ENCODE peak calls at places on chromosomes 5 and 9, in five cellular contexts. X is neural progenitor cell, B is astrocyte, V is GM12878, U is fibroblast of lung. A is an unnamed sample.

GRCh38 chr9:120978987-120979386 is 52.4 kb upstream of the TRAF1 start:
- DNase-seq in X (no peak), B (no peak), V (no peak), U (no peak), A (no peak)

GRCh38 chr9:120860083-120860482 is 16.9 kb downstream of the PHF19 start:
- DNase-seq in X (no peak), B (no peak), V (no peak), U (no peak), A (no peak)

GRCh38 chr9:129436751-129437625 is 183.9 kb downstream of the C9orf50 start:
- DNase-seq in X (peak), B (peak), V (no peak), U (peak), A (no peak)

GRCh38 chr5:91381774-91382492 is 1.2 kb downstream of the ARRDC3 start:
- DNase-seq in X (peak), B (peak), V (peak), U (peak), A (peak)

GRCh38 chr9:96874947-96875459 is 20.7 kb upstream of the ZNF782 start:
- DNase-seq in X (no peak), B (peak), V (peak), U (peak), A (no peak)

GRCh38 chr5:143781993-143782520 is 29.9 kb upstream of the HMHB1 start:
- DNase-seq in X (no peak), B (no peak), V (no peak), U (no peak), A (no peak)

GRCh38 chr9:83554278-83554677 is 16.1 kb upstream of the FRMD3 start:
- DNase-seq in X (no peak), B (no peak), V (no peak), U (no peak), A (no peak)

GRCh38 chr5:41339339-41339738 is 126.0 kb upstream of the C6 start:
- DNase-seq in X (no peak), B (no peak), V (no peak), U (no peak), A (no peak)

GRCh38 chr5:56190500-56190899 is 42.6 kb downstream of the ANKRD55 start:
- DNase-seq in X (no peak), B (peak), V (no peak), U (peak), A (no peak)

GRCh38 chr5:54861212-54861894 is 124.0 kb downstream of the ESM1 start:
- DNase-seq in X (no peak), B (peak), V (no peak), U (peak), A (no peak)

GRCh38 chr9:107809859-107810492 is 320.4 kb upstream of the KLF4 start:
- DNase-seq in X (no peak), B (peak), V (no peak), U (peak), A (no peak)

GRCh38 chr5:10705736-10706135 is 55.3 kb downstream of the DAP start:
- DNase-seq in X (no peak), B (peak), V (no peak), U (no peak), A (no peak)

GRCh38 chr9:134602547-134603362 is 38.8 kb upstream of the COL5A1 start:
- DNase-seq in X (no peak), B (peak), V (no peak), U (peak), A (no peak)

GRCh38 chr9:105329729-105330082 is 85.3 kb downstream of the SLC44A1 start:
- DNase-seq in X (no peak), B (no peak), V (no peak), U (peak), A (no peak)

GRCh38 chr9:133119039-133119438 is 2.0 kb downstream of the RALGDS start:
- DNase-seq in X (no peak), B (no peak), V (no peak), U (no peak), A (no peak)

GRCh38 chr9:15936316-15936869 is 383.6 kb downstream of the CCDC171 start:
- DNase-seq in X (no peak), B (peak), V (no peak), U (peak), A (no peak)

GRCh38 chr9:110371411-110372013 is 33.8 kb upstream of the TXNDC8 start:
- DNase-seq in X (no peak), B (peak), V (no peak), U (no peak), A (no peak)

GRCh38 chr5:137858954-137859353 is 8.7 kb upstream of the MYOT start:
- DNase-seq in X (no peak), B (no peak), V (no peak), U (no peak), A (no peak)

GRCh38 chr5:134462761-134463160 is 51.1 kb upstream of the CDKN2AIPNL start:
- DNase-seq in X (peak), B (no peak), V (no peak), U (no peak), A (no peak)

GRCh38 chr9:80881946-80882345 is 807.4 kb downstream of the TLE1 start:
- DNase-seq in X (peak), B (no peak), V (no peak), U (no peak), A (no peak)

GRCh38 chr5:66498791-66499207 is 97.4 kb upstream of the MAST4 start:
- DNase-seq in X (peak), B (peak), V (no peak), U (peak), A (no peak)

GRCh38 chr9:96487949-96488348 is 38.0 kb downstream of the HABP4 start:
- DNase-seq in X (no peak), B (no peak), V (no peak), U (peak), A (no peak)

GRCh38 chr5:68494771-68495170 is 279.2 kb downstream of the PIK3R1 start:
- DNase-seq in X (no peak), B (no peak), V (no peak), U (no peak), A (no peak)

GRCh38 chr5:146906803-146907202 is 28.2 kb upstream of the PPP2R2B start:
- DNase-seq in X (peak), B (peak), V (no peak), U (no peak), A (no peak)

DNA sequence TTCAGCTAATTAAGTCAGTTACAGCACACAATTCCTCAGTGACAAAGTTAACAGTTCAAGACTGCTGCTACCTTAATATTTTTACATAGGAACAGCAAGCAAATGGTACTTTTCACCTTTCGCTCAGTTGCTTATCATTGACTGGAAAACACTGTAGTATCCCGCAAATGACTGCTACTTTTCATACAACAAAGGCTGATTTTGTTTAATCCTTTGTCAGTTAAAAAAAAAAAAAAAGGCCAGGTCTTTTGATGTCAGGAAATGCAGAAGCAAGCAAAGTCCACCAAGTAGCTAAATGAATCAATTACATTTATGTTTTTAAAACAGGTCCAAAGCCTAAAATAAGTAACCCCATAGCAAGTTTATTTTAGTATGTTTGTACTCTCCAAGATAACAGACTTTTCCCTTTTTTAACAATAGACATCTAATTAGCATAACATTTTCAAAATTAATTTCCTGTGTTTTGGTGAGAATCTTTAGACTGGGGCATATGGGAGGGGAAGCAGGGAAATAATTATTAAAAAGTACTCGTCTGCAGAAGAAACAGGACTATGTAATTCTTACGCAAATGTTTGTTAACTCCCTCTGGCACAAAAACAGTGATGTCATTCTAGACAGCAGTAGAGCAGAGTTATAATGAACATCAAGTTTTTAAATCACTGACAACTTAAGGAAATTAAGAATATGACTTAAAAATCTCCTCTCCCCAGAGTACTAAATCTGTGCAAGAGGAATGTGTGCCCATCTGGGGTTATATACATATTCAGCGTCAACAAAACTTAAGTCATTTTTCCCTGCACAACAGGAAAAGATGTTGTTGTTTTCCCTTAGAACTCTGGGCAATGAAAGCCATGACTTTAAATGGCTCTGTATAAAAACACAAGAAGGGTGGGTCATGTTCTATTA is 9.6 kb downstream of the PFDN1 start:
- DNase-seq in X (no peak), B (no peak), V (no peak), U (peak), A (no peak)
- H3K27ac ChIP-seq in X (no peak), B (peak), V (no peak), U (no peak), A (peak)

DNA sequence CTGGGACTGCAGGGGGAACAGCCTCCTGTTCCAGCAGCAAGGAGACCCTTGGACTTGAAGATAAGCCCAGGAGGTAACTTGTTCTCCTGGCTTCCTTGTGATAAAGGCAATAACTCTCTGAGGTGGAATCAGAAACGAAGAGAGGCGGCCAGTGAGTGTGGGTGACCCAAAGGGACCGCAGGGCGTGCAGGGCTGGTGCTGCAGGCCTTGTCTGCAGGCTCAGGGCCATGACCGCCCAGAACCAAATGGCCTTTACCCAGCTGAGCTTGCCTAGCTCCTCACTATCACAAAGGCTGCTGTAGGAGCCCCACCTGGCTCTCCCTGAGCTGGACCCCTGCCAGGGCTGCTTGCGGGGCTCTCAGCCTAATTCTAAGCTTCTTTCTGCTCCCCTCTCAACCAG is 72.5 kb downstream of the NDFIP1 start:
- DNase-seq in X (no peak), B (no peak), V (no peak), U (no peak), A (no peak)
- H3K9ac ChIP-seq in X (no peak), B (no peak), V (no peak), U (no peak), A (no peak)

GRCh38 chr5:154849261-154849660 is 1.1 kb downstream of the FAXDC2 start:
- DNase-seq in X (no peak), B (no peak), V (no peak), U (no peak), A (no peak)

GRCh38 chr5:154850255-154851062 is at the start of gene FAXDC2:
- DNase-seq in X (peak), B (peak), V (no peak), U (peak), A (no peak)

GRCh38 chr5:154844800-154845199 is 5.6 kb downstream of the FAXDC2 start:
- DNase-seq in X (no peak), B (no peak), V (no peak), U (no peak), A (no peak)

GRCh38 chr5:154851351-154851750 is 948 bp upstream of the FAXDC2 start:
- DNase-seq in X (no peak), B (no peak), V (no peak), U (no peak), A (no peak)

GRCh38 chr5:154849791-154850201 is 607 bp downstream of the FAXDC2 start:
- DNase-seq in X (no peak), B (peak), V (no peak), U (peak), A (no peak)
- TF ChIP-seq CTCF in X (no peak), B (no peak), V (no peak), U (peak), A (no peak)

DNA sequence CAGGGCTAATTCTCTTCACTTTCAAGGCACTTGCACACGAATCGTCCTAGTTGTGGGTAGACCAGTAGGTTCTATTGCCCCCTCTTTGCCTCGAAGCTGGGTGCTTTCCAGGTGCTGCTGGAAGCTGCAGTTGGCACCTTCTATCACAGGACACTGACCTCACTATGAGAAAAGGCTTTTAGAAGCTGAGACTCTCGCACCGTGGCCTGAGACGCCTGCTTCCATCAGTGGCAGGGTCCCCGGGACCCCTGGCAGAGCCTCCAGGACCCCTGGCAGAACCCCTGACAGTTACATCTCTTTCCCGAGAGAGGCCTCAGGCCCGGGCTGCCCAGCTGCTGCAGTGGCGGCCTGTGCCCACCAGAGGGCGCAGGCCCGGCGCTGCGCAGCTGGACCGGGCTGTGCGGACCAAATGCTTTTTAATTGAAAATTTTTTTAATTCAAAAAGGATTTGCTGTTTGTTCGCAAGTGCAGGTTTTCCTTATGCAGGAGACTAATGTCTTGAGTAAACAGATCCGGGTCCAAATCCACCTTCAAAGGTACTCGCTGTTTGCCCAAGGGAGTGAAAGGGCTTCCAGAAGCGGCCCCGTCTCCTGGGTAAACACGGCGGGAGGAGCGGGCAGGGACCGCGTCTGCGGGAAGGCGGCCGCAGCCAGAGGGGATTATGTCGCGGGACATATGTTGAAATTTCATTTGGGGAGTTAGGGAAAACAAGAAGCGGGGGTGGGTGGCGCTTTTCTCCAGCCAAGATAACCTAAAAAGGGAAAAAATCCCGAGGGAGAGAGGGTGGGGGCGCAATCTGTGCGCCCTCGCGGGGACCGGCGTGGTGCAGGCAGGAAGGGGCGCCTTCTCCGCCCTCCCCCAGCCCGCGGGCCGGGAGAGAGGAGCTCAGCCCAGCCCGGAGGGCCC is 114.5 kb upstream of the LMX1B start:
- DNase-seq in X (peak), B (no peak), V (no peak), U (peak), A (no peak)
- H3K27ac ChIP-seq in X (no peak), B (no peak), V (no peak), U (no peak), A (no peak)

GRCh38 chr9:131645078-131645776 is 94.6 kb downstream of the RAPGEF1 start:
- DNase-seq in X (no peak), B (no peak), V (no peak), U (no peak), A (no peak)
- H3K9ac ChIP-seq in X (no peak), B (no peak), V (no peak), U (no peak), A (no peak)

DNA sequence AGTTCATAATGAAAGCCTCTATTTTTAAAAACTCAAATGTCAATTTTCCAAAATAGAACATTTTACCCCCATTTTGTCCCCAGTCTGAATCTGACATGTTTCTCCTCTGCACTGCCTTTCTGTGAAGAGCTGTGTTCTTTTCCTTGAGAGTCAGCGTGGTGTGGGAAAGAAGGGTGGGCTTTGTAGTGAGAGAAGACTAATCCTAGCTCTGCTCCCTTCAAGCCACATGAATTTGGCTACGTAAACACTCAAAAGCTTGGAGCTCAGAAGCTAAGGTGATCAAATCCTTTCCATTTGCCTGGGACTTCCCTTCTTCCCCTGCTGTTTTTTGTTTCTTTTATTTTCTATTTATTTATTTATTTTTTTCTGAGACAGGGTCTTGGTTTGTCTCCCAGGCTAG is 598.5 kb downstream of the TLR4 start:
- DNase-seq in X (no peak), B (no peak), V (no peak), U (no peak), A (no peak)
- TF ChIP-seq CTCF in X (no peak), B (no peak), V (no peak), U (no peak), A (no peak)

GRCh38 chr9:14281136-14281795 is 32.7 kb downstream of the NFIB start:
- DNase-seq in X (no peak), B (peak), V (no peak), U (no peak), A (no peak)
- H3K27ac ChIP-seq in X (no peak), B (no peak), V (no peak), U (no peak), A (no peak)

GRCh38 chr5:107508083-107508482 is 162.7 kb downstream of the EFNA5 start:
- DNase-seq in X (no peak), B (no peak), V (no peak), U (no peak), A (no peak)
- H3K9ac ChIP-seq in X (no peak), B (no peak), V (no peak), U (no peak), A (no peak)